ENCODE peak calls at places on chromosome 18, in five cellular contexts. One of them, this sample, is unnamed.

GRCh38 chr18:25832008-25832604 is 258.3 kb downstream of the SS18 start:
- DNase-seq in upper lobe of left lung: peak; percentile 41
- DNase-seq in B cell: peak; percentile 30
- DNase-seq in naive thymus-derived CD4-positive, alpha-beta T cell: no peak
- DNase-seq in activated CD4-positive, alpha-beta T cell treated with anti-CD3 and anti-CD28 coated beads, Interleukin-2, amount 50 U/mL, for 4 hours: no peak
- DNase-seq in this sample: peak; percentile 28

GRCh38 chr18:42486296-42486695 is 531.3 kb downstream of the PIK3C3 start:
- DNase-seq in naive thymus-derived CD4-positive, alpha-beta T cell: no peak
- DNase-seq in B cell: no peak
- DNase-seq in upper lobe of left lung: no peak
- DNase-seq in activated CD4-positive, alpha-beta T cell treated with anti-CD3 and anti-CD28 coated beads, Interleukin-2, amount 50 U/mL, for 4 hours: no peak
- DNase-seq in this sample: no peak

GRCh38 chr18:48550101-48550729 is 11.4 kb downstream of the CTIF start:
- DNase-seq in naive thymus-derived CD4-positive, alpha-beta T cell: no peak
- DNase-seq in B cell: no peak
- DNase-seq in upper lobe of left lung: no peak
- DNase-seq in activated CD4-positive, alpha-beta T cell treated with anti-CD3 and anti-CD28 coated beads, Interleukin-2, amount 50 U/mL, for 4 hours: no peak
- DNase-seq in this sample: no peak

GRCh38 chr18:59554796-59555195 is 142.4 kb downstream of the CCBE1 start:
- DNase-seq in upper lobe of left lung: no peak
- DNase-seq in activated CD4-positive, alpha-beta T cell treated with anti-CD3 and anti-CD28 coated beads, Interleukin-2, amount 50 U/mL, for 4 hours: no peak
- DNase-seq in naive thymus-derived CD4-positive, alpha-beta T cell: no peak
- DNase-seq in B cell: no peak
- DNase-seq in this sample: no peak

GRCh38 chr18:35479911-35480586 is 17.7 kb downstream of the INO80C start:
- DNase-seq in naive thymus-derived CD4-positive, alpha-beta T cell: no peak
- DNase-seq in upper lobe of left lung: no peak
- DNase-seq in activated CD4-positive, alpha-beta T cell treated with anti-CD3 and anti-CD28 coated beads, Interleukin-2, amount 50 U/mL, for 4 hours: no peak
- DNase-seq in B cell: no peak
- DNase-seq in this sample: no peak

GRCh38 chr18:47345291-47345690 is 93.8 kb upstream of the SKOR2 start:
- DNase-seq in upper lobe of left lung: no peak
- DNase-seq in B cell: no peak
- DNase-seq in activated CD4-positive, alpha-beta T cell treated with anti-CD3 and anti-CD28 coated beads, Interleukin-2, amount 50 U/mL, for 4 hours: no peak
- DNase-seq in naive thymus-derived CD4-positive, alpha-beta T cell: no peak
- DNase-seq in this sample: no peak

GRCh38 chr18:53489266-53489665 is 735.2 kb downstream of the MBD2 start:
- DNase-seq in naive thymus-derived CD4-positive, alpha-beta T cell: no peak
- DNase-seq in activated CD4-positive, alpha-beta T cell treated with anti-CD3 and anti-CD28 coated beads, Interleukin-2, amount 50 U/mL, for 4 hours: no peak
- DNase-seq in B cell: no peak
- DNase-seq in upper lobe of left lung: no peak
- DNase-seq in this sample: no peak

GRCh38 chr18:63881851-63882250 is 5.7 kb upstream of the SERPINB2 start:
- DNase-seq in B cell: no peak
- DNase-seq in naive thymus-derived CD4-positive, alpha-beta T cell: no peak
- DNase-seq in upper lobe of left lung: no peak
- DNase-seq in activated CD4-positive, alpha-beta T cell treated with anti-CD3 and anti-CD28 coated beads, Interleukin-2, amount 50 U/mL, for 4 hours: no peak
- DNase-seq in this sample: no peak

GRCh38 chr18:24051256-24051947 is 36.8 kb downstream of the TTC39C start:
- DNase-seq in B cell: peak; percentile 21
- DNase-seq in activated CD4-positive, alpha-beta T cell treated with anti-CD3 and anti-CD28 coated beads, Interleukin-2, amount 50 U/mL, for 4 hours: no peak
- DNase-seq in naive thymus-derived CD4-positive, alpha-beta T cell: no peak
- DNase-seq in upper lobe of left lung: no peak
- DNase-seq in this sample: no peak

GRCh38 chr18:12839526-12840196 is 44.4 kb downstream of the PTPN2 start:
- DNase-seq in activated CD4-positive, alpha-beta T cell treated with anti-CD3 and anti-CD28 coated beads, Interleukin-2, amount 50 U/mL, for 4 hours: peak; percentile 14
- DNase-seq in B cell: peak; percentile 47
- DNase-seq in upper lobe of left lung: no peak
- DNase-seq in naive thymus-derived CD4-positive, alpha-beta T cell: peak; percentile 50
- DNase-seq in this sample: peak; percentile 38

GRCh38 chr18:68557183-68557582 is 157.7 kb downstream of the TMX3 start:
- DNase-seq in naive thymus-derived CD4-positive, alpha-beta T cell: no peak
- DNase-seq in upper lobe of left lung: no peak
- DNase-seq in activated CD4-positive, alpha-beta T cell treated with anti-CD3 and anti-CD28 coated beads, Interleukin-2, amount 50 U/mL, for 4 hours: no peak
- DNase-seq in B cell: no peak
- DNase-seq in this sample: no peak

GRCh38 chr18:32974421-32975165 is 201.8 kb upstream of the KLHL14 start:
- DNase-seq in naive thymus-derived CD4-positive, alpha-beta T cell: no peak
- DNase-seq in activated CD4-positive, alpha-beta T cell treated with anti-CD3 and anti-CD28 coated beads, Interleukin-2, amount 50 U/mL, for 4 hours: no peak
- DNase-seq in B cell: peak; percentile 2
- DNase-seq in upper lobe of left lung: no peak
- DNase-seq in this sample: peak; percentile 6

GRCh38 chr18:69759046-69759445 is 188.6 kb downstream of the CD226 start:
- DNase-seq in B cell: no peak
- DNase-seq in activated CD4-positive, alpha-beta T cell treated with anti-CD3 and anti-CD28 coated beads, Interleukin-2, amount 50 U/mL, for 4 hours: no peak
- DNase-seq in upper lobe of left lung: no peak
- DNase-seq in naive thymus-derived CD4-positive, alpha-beta T cell: no peak
- DNase-seq in this sample: no peak

GRCh38 chr18:23793051-23793450 is 103.8 kb downstream of the LAMA3 start:
- DNase-seq in naive thymus-derived CD4-positive, alpha-beta T cell: no peak
- DNase-seq in activated CD4-positive, alpha-beta T cell treated with anti-CD3 and anti-CD28 coated beads, Interleukin-2, amount 50 U/mL, for 4 hours: no peak
- DNase-seq in B cell: no peak
- DNase-seq in upper lobe of left lung: no peak
- DNase-seq in this sample: no peak

GRCh38 chr18:13112982-13113381 is 105.6 kb upstream of the LDLRAD4 start:
- DNase-seq in naive thymus-derived CD4-positive, alpha-beta T cell: no peak
- DNase-seq in B cell: peak; percentile 11
- DNase-seq in activated CD4-positive, alpha-beta T cell treated with anti-CD3 and anti-CD28 coated beads, Interleukin-2, amount 50 U/mL, for 4 hours: no peak
- DNase-seq in upper lobe of left lung: no peak
- DNase-seq in this sample: no peak

GRCh38 chr18:79496978-79497637 is 101.4 kb downstream of the NFATC1 start:
- DNase-seq in naive thymus-derived CD4-positive, alpha-beta T cell: no peak
- DNase-seq in B cell: peak; percentile 75
- DNase-seq in upper lobe of left lung: peak; percentile 16
- DNase-seq in activated CD4-positive, alpha-beta T cell treated with anti-CD3 and anti-CD28 coated beads, Interleukin-2, amount 50 U/mL, for 4 hours: no peak
- DNase-seq in this sample: no peak